ENCODE peak calls at places on chromosomes 13 and 19, in four cellular contexts. One of them, this sample, is unnamed.

GRCh38 chr19:2638417-2638940 is 64.0 kb downstream of the GNG7 start:
- DNase-seq in HAP-1: no peak
- DNase-seq in lung microvascular endothelial cell: no peak
- DNase-seq in adrenal gland: no peak
- DNase-seq in this sample: no peak

GRCh38 chr13:46739447-46740125 is 57.4 kb downstream of the ESD start:
- DNase-seq in lung microvascular endothelial cell: no peak
- DNase-seq in adrenal gland: no peak
- DNase-seq in HAP-1: no peak
- DNase-seq in this sample: no peak

GRCh38 chr13:37090912-37091311 is 14.6 kb downstream of the CSNK1A1L start:
- DNase-seq in lung microvascular endothelial cell: no peak
- DNase-seq in HAP-1: no peak
- DNase-seq in adrenal gland: no peak
- DNase-seq in this sample: no peak

GRCh38 chr13:19888799-19889198 is 25.4 kb upstream of the ZMYM5 start:
- DNase-seq in lung microvascular endothelial cell: peak; percentile 24
- DNase-seq in adrenal gland: no peak
- DNase-seq in HAP-1: peak; percentile 12
- DNase-seq in this sample: no peak

GRCh38 chr19:3026768-3027167 is 2.3 kb downstream of the TLE2 start:
- DNase-seq in HAP-1: no peak
- DNase-seq in lung microvascular endothelial cell: no peak
- DNase-seq in adrenal gland: no peak
- DNase-seq in this sample: no peak

GRCh38 chr13:30033681-30034447 is 183.4 kb upstream of the UBL3 start:
- DNase-seq in lung microvascular endothelial cell: peak; percentile 8
- DNase-seq in HAP-1: no peak
- DNase-seq in adrenal gland: no peak
- DNase-seq in this sample: no peak

GRCh38 chr19:17184381-17184841 is 30.7 kb upstream of the USE1 start:
- DNase-seq in adrenal gland: no peak
- DNase-seq in HAP-1: no peak
- DNase-seq in lung microvascular endothelial cell: no peak
- DNase-seq in this sample: no peak

GRCh38 chr13:29908411-29908810 is 58.0 kb upstream of the UBL3 start:
- DNase-seq in adrenal gland: no peak
- DNase-seq in HAP-1: no peak
- DNase-seq in lung microvascular endothelial cell: no peak
- DNase-seq in this sample: no peak

GRCh38 chr13:74288361-74288911 is 154.2 kb upstream of the KLF12 start:
- DNase-seq in adrenal gland: no peak
- DNase-seq in lung microvascular endothelial cell: peak; percentile 5
- DNase-seq in HAP-1: no peak
- DNase-seq in this sample: peak; percentile 61

GRCh38 chr13:33940898-33941297 is 122.9 kb downstream of the RFC3 start:
- DNase-seq in lung microvascular endothelial cell: peak; percentile 4
- DNase-seq in HAP-1: no peak
- DNase-seq in adrenal gland: no peak
- DNase-seq in this sample: no peak

GRCh38 chr13:100363351-100363750 is 225.2 kb downstream of the GGACT start:
- DNase-seq in lung microvascular endothelial cell: peak; percentile 3
- DNase-seq in HAP-1: no peak
- DNase-seq in adrenal gland: no peak
- DNase-seq in this sample: no peak

GRCh38 chr13:76455960-76456359 is 430.2 kb downstream of the KCTD12 start:
- DNase-seq in adrenal gland: no peak
- DNase-seq in HAP-1: no peak
- DNase-seq in lung microvascular endothelial cell: peak; percentile 43
- DNase-seq in this sample: no peak

GRCh38 chr19:8610041-8610927 is at the start of gene ADAMTS10:
- DNase-seq in adrenal gland: peak; percentile 57
- DNase-seq in HAP-1: no peak
- DNase-seq in lung microvascular endothelial cell: peak; percentile 53
- DNase-seq in this sample: no peak

GRCh38 chr13:46624821-46625220 is 71.9 kb downstream of the LRCH1 start:
- DNase-seq in adrenal gland: no peak
- DNase-seq in lung microvascular endothelial cell: no peak
- DNase-seq in HAP-1: no peak
- DNase-seq in this sample: no peak

GRCh38 chr19:49151339-49152217 is 3.6 kb downstream of the HRC start:
- DNase-seq in adrenal gland: peak; percentile 82
- DNase-seq in HAP-1: peak; percentile 84
- DNase-seq in lung microvascular endothelial cell: peak; percentile 19
- DNase-seq in this sample: peak; percentile 68

GRCh38 chr13:42574435-42575311 is 721 bp downstream of the TNFSF11 start:
- DNase-seq in lung microvascular endothelial cell: no peak
- DNase-seq in HAP-1: no peak
- DNase-seq in adrenal gland: no peak
- DNase-seq in this sample: no peak

GRCh38 chr19:13241321-13242104 is 91.3 kb downstream of the IER2 start:
- DNase-seq in lung microvascular endothelial cell: no peak
- DNase-seq in adrenal gland: no peak
- DNase-seq in HAP-1: no peak
- DNase-seq in this sample: no peak

GRCh38 chr13:49395416-49396277 is 48.2 kb downstream of the CAB39L start:
- DNase-seq in HAP-1: no peak
- DNase-seq in lung microvascular endothelial cell: no peak
- DNase-seq in adrenal gland: no peak
- DNase-seq in this sample: no peak

This sample was measured in NCI-H1105.